ENCODE peak calls at places on chromosomes 6 and 20, in ten cellular contexts. Y, E, S, W, J, H, G, M, O and L are unnamed samples.

GRCh38 chr20:8183526-8183925 is 51.5 kb downstream of the PLCB1 start:
- DNase-seq in Y (no peak), E (no peak), S (no peak), W (no peak), J (no peak), H (peak), G (no peak), M (no peak), O (peak), L (no peak)

GRCh38 chr6:79257381-79258205 is 23.1 kb upstream of the HMGN3 start:
- DNase-seq in Y (peak), E (no peak), S (no peak), W (no peak), J (no peak), H (no peak), G (no peak), M (no peak), O (no peak), L (peak)

GRCh38 chr20:36154696-36155628 is at the start of gene EPB41L1:
- DNase-seq in Y (no peak), E (no peak), S (no peak), W (no peak), J (no peak), H (no peak), G (peak), M (no peak), O (no peak), L (no peak)

GRCh38 chr6:85911067-85911466 is 268.4 kb upstream of the SYNCRIP start:
- DNase-seq in Y (peak), E (no peak), S (no peak), W (no peak), J (no peak), H (no peak), G (no peak), M (no peak), O (no peak), L (no peak)

GRCh38 chr20:59785118-59785959 is 148.1 kb downstream of the SYCP2 start:
- DNase-seq in Y (no peak), E (no peak), S (no peak), W (no peak), J (no peak), H (no peak), G (no peak), M (no peak), O (no peak), L (no peak)

GRCh38 chr6:42166444-42167141 is 6.6 kb upstream of the GUCA1A start:
- DNase-seq in Y (peak), E (peak), S (peak), W (peak), J (peak), H (peak), G (peak), M (no peak), O (peak), L (peak)

GRCh38 chr6:3484240-3484639 is 27.4 kb upstream of the SLC22A23 start:
- DNase-seq in Y (peak), E (no peak), S (no peak), W (no peak), J (no peak), H (peak), G (no peak), M (peak), O (peak), L (no peak)

GRCh38 chr6:31058128-31058894 is 48.0 kb downstream of the MUC22 start:
- DNase-seq in Y (peak), E (peak), S (no peak), W (no peak), J (peak), H (peak), G (peak), M (peak), O (peak), L (peak)

GRCh38 chr6:151389640-151390275 is 1.6 kb downstream of the ZBTB2 start:
- DNase-seq in Y (peak), E (peak), S (no peak), W (peak), J (peak), H (peak), G (peak), M (peak), O (peak), L (no peak)

GRCh38 chr6:147156799-147157382 is 47.3 kb upstream of the STXBP5 start:
- DNase-seq in Y (no peak), E (no peak), S (no peak), W (no peak), J (no peak), H (peak), G (no peak), M (no peak), O (no peak), L (no peak)

GRCh38 chr6:15512126-15512525 is 150.7 kb downstream of the DTNBP1 start:
- DNase-seq in Y (peak), E (no peak), S (no peak), W (no peak), J (no peak), H (no peak), G (no peak), M (no peak), O (no peak), L (no peak)

GRCh38 chr6:163793584-163793983 is 379.1 kb downstream of the QKI start:
- DNase-seq in Y (peak), E (no peak), S (no peak), W (no peak), J (no peak), H (peak), G (no peak), M (peak), O (peak), L (peak)

GRCh38 chr6:129292836-129293235 is 409.9 kb downstream of the LAMA2 start:
- DNase-seq in Y (no peak), E (no peak), S (no peak), W (peak), J (no peak), H (no peak), G (no peak), M (no peak), O (no peak), L (no peak)

GRCh38 chr20:59810376-59811187 is 122.9 kb downstream of the SYCP2 start:
- DNase-seq in Y (no peak), E (no peak), S (no peak), W (no peak), J (no peak), H (no peak), G (no peak), M (no peak), O (peak), L (no peak)

GRCh38 chr6:11354019-11354418 is 121.6 kb upstream of the NEDD9 start:
- DNase-seq in Y (peak), E (no peak), S (peak), W (no peak), J (no peak), H (peak), G (no peak), M (no peak), O (peak), L (no peak)

GRCh38 chr6:14037402-14038277 is 79.9 kb upstream of the CD83 start:
- DNase-seq in Y (peak), E (no peak), S (no peak), W (no peak), J (no peak), H (peak), G (no peak), M (peak), O (peak), L (no peak)

GRCh38 chr20:8073024-8073832 is 53.7 kb upstream of the TMX4 start:
- DNase-seq in Y (peak), E (no peak), S (no peak), W (no peak), J (peak), H (peak), G (no peak), M (peak), O (peak), L (peak)

GRCh38 chr6:70371454-70372105 is 41.7 kb upstream of the FAM135A start:
- DNase-seq in Y (peak), E (peak), S (no peak), W (peak), J (peak), H (peak), G (no peak), M (peak), O (peak), L (no peak)

GRCh38 chr20:58306421-58307261 is 2.9 kb upstream of the RAB22A start:
- DNase-seq in Y (peak), E (no peak), S (peak), W (no peak), J (peak), H (peak), G (peak), M (no peak), O (peak), L (peak)

GRCh38 chr6:24883618-24884017 is 52.1 kb downstream of the RIPOR2 start:
- DNase-seq in Y (peak), E (no peak), S (peak), W (no peak), J (no peak), H (no peak), G (no peak), M (peak), O (peak), L (no peak)

GRCh38 chr6:35018746-35019145 is 122.4 kb downstream of the TCP11 start:
- DNase-seq in Y (no peak), E (no peak), S (no peak), W (no peak), J (no peak), H (no peak), G (no peak), M (no peak), O (no peak), L (no peak)

GRCh38 chr6:118980063-118980462 is 45.1 kb upstream of the MCM9 start:
- DNase-seq in Y (no peak), E (no peak), S (no peak), W (no peak), J (no peak), H (peak), G (no peak), M (no peak), O (peak), L (no peak)

GRCh38 chr6:148559848-148560433 is 186.9 kb upstream of the UST start:
- DNase-seq in Y (peak), E (peak), S (peak), W (peak), J (peak), H (no peak), G (peak), M (peak), O (peak), L (peak)

GRCh38 chr6:33599413-33599911 is 19.4 kb upstream of the BAK1 start:
- DNase-seq in Y (peak), E (peak), S (no peak), W (no peak), J (peak), H (no peak), G (no peak), M (no peak), O (no peak), L (peak)

GRCh38 chr6:144248470-144249301 is 36.4 kb upstream of the UTRN start:
- DNase-seq in Y (peak), E (no peak), S (no peak), W (no peak), J (no peak), H (peak), G (no peak), M (peak), O (peak), L (no peak)

GRCh38 chr6:28648878-28649375 is 123.2 kb downstream of the GPX5 start:
- DNase-seq in Y (no peak), E (peak), S (no peak), W (no peak), J (no peak), H (no peak), G (no peak), M (no peak), O (no peak), L (no peak)

GRCh38 chr20:3803854-3804253 is 7.7 kb downstream of the CDC25B start:
- DNase-seq in Y (no peak), E (no peak), S (no peak), W (no peak), J (no peak), H (no peak), G (no peak), M (no peak), O (no peak), L (no peak)

GRCh38 chr6:125904871-125905270 is 51.7 kb upstream of the HINT3 start:
- DNase-seq in Y (peak), E (no peak), S (peak), W (no peak), J (no peak), H (no peak), G (no peak), M (peak), O (peak), L (peak)

GRCh38 chr20:46828471-46828870 is 66.2 kb upstream of the EYA2 start:
- DNase-seq in Y (peak), E (no peak), S (no peak), W (no peak), J (no peak), H (no peak), G (no peak), M (peak), O (peak), L (no peak)

GRCh38 chr20:34262488-34263288 is 21.5 kb downstream of the ASIP start:
- DNase-seq in Y (peak), E (no peak), S (no peak), W (no peak), J (peak), H (no peak), G (no peak), M (no peak), O (peak), L (no peak)

GRCh38 chr20:63118303-63118670 is 97.6 kb downstream of the YTHDF1 start:
- DNase-seq in Y (peak), E (no peak), S (no peak), W (no peak), J (no peak), H (no peak), G (no peak), M (no peak), O (no peak), L (no peak)

GRCh38 chr20:18754030-18754659 is 59.4 kb upstream of the SCP2D1 start:
- DNase-seq in Y (no peak), E (no peak), S (no peak), W (no peak), J (no peak), H (no peak), G (no peak), M (no peak), O (no peak), L (no peak)

GRCh38 chr6:225121-225721 is 67.1 kb upstream of the DUSP22 start:
- DNase-seq in Y (no peak), E (no peak), S (peak), W (no peak), J (no peak), H (no peak), G (no peak), M (no peak), O (no peak), L (no peak)

GRCh38 chr6:157675859-157676640 is 147.0 kb upstream of the SNX9 start:
- DNase-seq in Y (no peak), E (peak), S (no peak), W (no peak), J (no peak), H (no peak), G (no peak), M (no peak), O (no peak), L (no peak)

GRCh38 chr20:44739952-44740351 is 5.7 kb upstream of the KCNK15 start:
- DNase-seq in Y (no peak), E (no peak), S (no peak), W (no peak), J (no peak), H (no peak), G (no peak), M (no peak), O (no peak), L (no peak)

GRCh38 chr20:47663354-47664067 is 121.8 kb downstream of the SULF2 start:
- DNase-seq in Y (peak), E (peak), S (peak), W (peak), J (peak), H (peak), G (peak), M (peak), O (peak), L (peak)